ENCODE peak calls at places on chromosomes 3 and 15, in seven cellular contexts. A is PC-3, W is hepatocyte, B is MM.1S, H is OCI-LY7, P is HCT116, O is SK-N-SH. D is an unnamed sample.

GRCh38 chr15:68228971-68229385 is 550 bp downstream of the CLN6 start:
- DNase-seq in A (no peak), W (peak; percentile 15), B (no peak), H (peak; percentile 54), P (no peak), O (no peak), D (no peak)

GRCh38 chr15:100941536-100941935 is 22.4 kb downstream of the LRRK1 start:
- DNase-seq in A (no peak), W (no peak), B (no peak), H (no peak), P (no peak), O (no peak), D (no peak)

GRCh38 chr3:172561894-172562664 is 38.8 kb upstream of the TNFSF10 start:
- DNase-seq in A (peak; percentile 85), W (peak; percentile 18), B (no peak), H (no peak), P (no peak), O (no peak), D (no peak)

GRCh38 chr15:48868549-48868948 is 9.4 kb upstream of the EID1 start:
- DNase-seq in A (peak; percentile 77), W (no peak), B (no peak), H (no peak), P (no peak), O (no peak), D (no peak)

GRCh38 chr15:69727257-69727924 is 274.8 kb downstream of the RPLP1 start:
- DNase-seq in A (no peak), W (no peak), B (no peak), H (no peak), P (no peak), O (no peak), D (no peak)

GRCh38 chr3:19934098-19934566 is at the start of gene EFHB:
- DNase-seq in A (peak; percentile 25), W (peak; percentile 81), B (no peak), H (no peak), P (peak; percentile 39), O (peak; percentile 59), D (peak; percentile 86)

GRCh38 chr15:70596354-70597055 is 166.9 kb downstream of the UACA start:
- DNase-seq in A (peak; percentile 91), W (peak; percentile 36), B (no peak), H (no peak), P (peak; percentile 71), O (no peak), D (no peak)

GRCh38 chr3:75981401-75981800 is 196.1 kb upstream of the ZNF717 start:
- DNase-seq in A (no peak), W (no peak), B (no peak), H (no peak), P (no peak), O (no peak), D (no peak)

GRCh38 chr15:63474810-63475316 is 29.5 kb upstream of the USP3 start:
- DNase-seq in A (peak; percentile 32), W (no peak), B (peak; percentile 79), H (peak; percentile 95), P (no peak), O (no peak), D (no peak)

GRCh38 chr15:93121994-93122910 is 33.2 kb upstream of the RGMA start:
- DNase-seq in A (no peak), W (no peak), B (peak; percentile 39), H (no peak), P (no peak), O (no peak), D (peak; percentile 12)

GRCh38 chr3:187305881-187306280 is 14.3 kb upstream of the MASP1 start:
- DNase-seq in A (no peak), W (no peak), B (no peak), H (no peak), P (no peak), O (no peak), D (no peak)

GRCh38 chr3:127254730-127255129 is 33.1 kb downstream of the PRR20G start:
- DNase-seq in A (peak; percentile 38), W (no peak), B (peak; percentile 29), H (peak; percentile 1), P (peak; percentile 15), O (peak; percentile 60), D (no peak)

GRCh38 chr3:14563946-14564539 is 23.9 kb upstream of the GRIP2 start:
- DNase-seq in A (no peak), W (no peak), B (no peak), H (no peak), P (no peak), O (no peak), D (no peak)

GRCh38 chr3:170079466-170080165 is 41.8 kb downstream of the GPR160 start:
- DNase-seq in A (no peak), W (peak; percentile 19), B (no peak), H (no peak), P (no peak), O (no peak), D (no peak)

GRCh38 chr15:44706946-44707636 is 4.0 kb downstream of the PATL2 start:
- DNase-seq in A (peak; percentile 85), W (peak; percentile 66), B (peak; percentile 2), H (no peak), P (no peak), O (no peak), D (no peak)

GRCh38 chr15:71691700-71692417 is 118.5 kb upstream of the NR2E3 start:
- DNase-seq in A (peak; percentile 86), W (no peak), B (no peak), H (no peak), P (no peak), O (no peak), D (peak; percentile 16)

GRCh38 chr3:44516230-44516629 is 38.8 kb upstream of the ZNF445 start:
- DNase-seq in A (no peak), W (no peak), B (no peak), H (peak; percentile 13), P (no peak), O (no peak), D (no peak)

GRCh38 chr15:68130851-68131250 is 74.3 kb downstream of the CALML4 start:
- DNase-seq in A (no peak), W (no peak), B (no peak), H (no peak), P (no peak), O (no peak), D (no peak)

GRCh38 chr3:8729479-8729878 is 4.1 kb upstream of the CAV3 start:
- DNase-seq in A (no peak), W (no peak), B (no peak), H (no peak), P (no peak), O (no peak), D (no peak)

GRCh38 chr3:186095584-186096061 is 13.3 kb downstream of the ETV5 start:
- DNase-seq in A (no peak), W (no peak), B (peak; percentile 53), H (no peak), P (no peak), O (no peak), D (no peak)

GRCh38 chr15:101006931-101007687 is 88.0 kb downstream of the LRRK1 start:
- DNase-seq in A (peak; percentile 86), W (peak; percentile 90), B (peak; percentile 65), H (peak; percentile 69), P (peak; percentile 53), O (peak; percentile 87), D (peak; percentile 92)

GRCh38 chr3:128541246-128541645 is 48.2 kb upstream of the GATA2 start:
- DNase-seq in A (no peak), W (no peak), B (no peak), H (no peak), P (no peak), O (no peak), D (no peak)

GRCh38 chr3:116338713-116339112 is 106.6 kb downstream of the LSAMP start:
- DNase-seq in A (no peak), W (no peak), B (no peak), H (no peak), P (no peak), O (no peak), D (peak; percentile 73)

GRCh38 chr3:140205598-140205997 is 270.6 kb downstream of the CLSTN2 start:
- DNase-seq in A (no peak), W (no peak), B (no peak), H (no peak), P (no peak), O (no peak), D (no peak)

GRCh38 chr3:160027541-160028195 is 39.0 kb downstream of the IL12A start:
- DNase-seq in A (peak; percentile 82), W (peak; percentile 19), B (peak; percentile 43), H (no peak), P (no peak), O (no peak), D (no peak)

GRCh38 chr3:106124818-106125217 is 256.0 kb upstream of the CBLB start:
- DNase-seq in A (no peak), W (no peak), B (no peak), H (no peak), P (no peak), O (no peak), D (no peak)

GRCh38 chr3:150613034-150613433 is 9.9 kb downstream of the SELENOT start:
- DNase-seq in A (no peak), W (no peak), B (no peak), H (no peak), P (no peak), O (no peak), D (no peak)

DNA sequence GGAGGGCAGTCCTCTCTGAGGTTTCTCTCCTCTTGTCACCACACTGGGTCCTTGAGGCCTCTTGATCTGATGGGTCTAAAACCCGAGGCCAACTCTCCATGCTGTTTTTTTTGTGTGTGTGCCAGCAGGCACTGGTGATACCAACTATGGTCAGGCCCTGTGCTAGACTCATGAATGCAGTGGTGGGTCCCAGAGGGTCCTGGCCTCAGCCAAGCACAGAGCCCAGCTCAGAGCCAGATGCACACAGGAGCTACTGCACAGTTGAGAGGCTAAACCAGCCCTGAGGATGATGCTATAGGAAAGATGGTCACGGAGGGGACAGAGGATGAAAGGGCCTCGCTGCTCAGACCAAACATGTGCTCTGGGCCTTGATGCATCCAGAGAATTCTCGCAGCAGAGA is 33.5 kb downstream of the RAB6B start:
- DNase-seq in A (no peak), W (no peak), B (no peak), H (no peak), P (no peak), O (no peak), D (no peak)
- TF ChIP-seq EZH2phosphoT487 in A (no peak), W (no peak), B (no peak), H (no peak), P (no peak), O (no peak), D (no peak)

GRCh38 chr3:42914771-42915515 is 9.0 kb downstream of the ZNF662 start:
- DNase-seq in A (peak; percentile 8), W (no peak), B (no peak), H (no peak), P (no peak), O (no peak), D (peak; percentile 3)
- H3K9me3 ChIP-seq in A (peaks cover 35% of the 10 kb centered on the region), W (peaks cover 3% of the 10 kb centered on the region), B (no peaks in the 10 kb centered on the region), H (no peaks in the 10 kb centered on the region), P (peaks cover 7% of the 10 kb centered on the region), O (no peaks in the 10 kb centered on the region), D (peaks cover 20% of the 10 kb centered on the region)

DNA sequence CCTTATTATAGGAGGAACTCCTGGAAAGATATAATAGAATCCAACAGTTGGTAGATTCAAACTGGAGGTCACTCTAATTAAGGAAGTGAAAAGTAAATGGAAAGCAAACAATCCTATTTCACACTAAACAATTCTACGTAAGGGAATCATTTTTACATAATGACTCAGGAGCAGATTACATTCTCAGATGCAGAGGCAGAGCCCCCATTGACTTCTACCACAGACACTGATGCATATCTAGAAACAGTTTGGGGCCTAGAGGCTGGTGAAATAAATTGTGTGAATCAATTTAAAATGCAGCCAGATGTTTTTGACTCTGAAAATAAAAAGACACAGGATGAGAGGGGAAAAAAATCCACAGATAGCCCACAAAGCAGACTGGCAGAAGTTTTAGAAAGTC is 82.3 kb upstream of the FHIT start:
- DNase-seq in A (no peak), W (no peak), B (no peak), H (no peak), P (no peak), O (peak; percentile 56), D (no peak)
- TF ChIP-seq CTCF in A (no peak), W (no peak), B (no peak), H (no peak), P (no peak), O (no peak), D (no peak)

GRCh38 chr15:73318463-73319351 is 50.1 kb downstream of the HCN4 start:
- DNase-seq in A (no peak), W (no peak), B (no peak), H (peak; percentile 21), P (no peak), O (peak; percentile 92), D (peak; percentile 81)
- TF ChIP-seq EZH2phosphoT487 in A (no peak), W (no peak), B (no peak), H (no peak), P (no peak), O (no peak), D (no peak)